ENCODE peak calls at places on chromosome 16, in nine cellular contexts. One of them, this sample, is unnamed.

GRCh38 chr16:52050418-52050817 is 496.5 kb downstream of the TOX3 start:
- DNase-seq in breast epithelium: no peak
- DNase-seq in uterus: no peak
- DNase-seq in Peyer's patch: no peak
- DNase-seq in suprapubic skin: no peak
- DNase-seq in tibial nerve: no peak
- DNase-seq in heart left ventricle: no peak
- DNase-seq in adrenal gland: no peak
- DNase-seq in spleen: no peak
- DNase-seq in this sample: no peak

GRCh38 chr16:85481738-85482137 is 131.4 kb upstream of the GSE1 start:
- DNase-seq in breast epithelium: no peak
- DNase-seq in uterus: no peak
- DNase-seq in Peyer's patch: no peak
- DNase-seq in suprapubic skin: no peak
- DNase-seq in tibial nerve: no peak
- DNase-seq in heart left ventricle: no peak
- DNase-seq in adrenal gland: no peak
- DNase-seq in spleen: no peak
- DNase-seq in this sample: no peak

GRCh38 chr16:68362314-68362913 is 51.6 kb downstream of the PRMT7 start:
- DNase-seq in breast epithelium: no peak
- DNase-seq in uterus: no peak
- DNase-seq in Peyer's patch: no peak
- DNase-seq in suprapubic skin: no peak
- DNase-seq in tibial nerve: no peak
- DNase-seq in heart left ventricle: no peak
- DNase-seq in adrenal gland: no peak
- DNase-seq in spleen: no peak
- DNase-seq in this sample: no peak

GRCh38 chr16:85923153-85924021 is 24.4 kb downstream of the IRF8 start:
- DNase-seq in breast epithelium: no peak
- DNase-seq in uterus: no peak
- DNase-seq in Peyer's patch: no peak
- DNase-seq in suprapubic skin: no peak
- DNase-seq in tibial nerve: peak
- DNase-seq in heart left ventricle: no peak
- DNase-seq in adrenal gland: no peak
- DNase-seq in spleen: no peak
- DNase-seq in this sample: no peak

GRCh38 chr16:28935924-28936783 is 4.4 kb downstream of the CD19 start:
- DNase-seq in breast epithelium: peak
- DNase-seq in uterus: peak
- DNase-seq in Peyer's patch: peak
- DNase-seq in suprapubic skin: peak
- DNase-seq in tibial nerve: peak
- DNase-seq in heart left ventricle: peak
- DNase-seq in adrenal gland: peak
- DNase-seq in spleen: peak
- DNase-seq in this sample: peak

GRCh38 chr16:28597692-28598261 is 927 bp upstream of the SULT1A2 start:
- DNase-seq in breast epithelium: no peak
- DNase-seq in uterus: no peak
- DNase-seq in Peyer's patch: peak
- DNase-seq in suprapubic skin: no peak
- DNase-seq in tibial nerve: no peak
- DNase-seq in heart left ventricle: no peak
- DNase-seq in adrenal gland: no peak
- DNase-seq in spleen: peak
- DNase-seq in this sample: no peak

GRCh38 chr16:65249768-65250167 is 127.9 kb upstream of the CDH11 start:
- DNase-seq in breast epithelium: no peak
- DNase-seq in uterus: peak
- DNase-seq in Peyer's patch: no peak
- DNase-seq in suprapubic skin: no peak
- DNase-seq in tibial nerve: peak
- DNase-seq in heart left ventricle: peak
- DNase-seq in adrenal gland: peak
- DNase-seq in spleen: no peak
- DNase-seq in this sample: no peak

GRCh38 chr16:81469710-81470481 is 25.3 kb downstream of the CMIP start:
- DNase-seq in breast epithelium: no peak
- DNase-seq in uterus: no peak
- DNase-seq in Peyer's patch: no peak
- DNase-seq in suprapubic skin: no peak
- DNase-seq in tibial nerve: no peak
- DNase-seq in heart left ventricle: peak
- DNase-seq in adrenal gland: no peak
- DNase-seq in spleen: peak
- DNase-seq in this sample: peak

GRCh38 chr16:88335150-88335685 is 47.5 kb upstream of the ZNF469 start:
- DNase-seq in breast epithelium: no peak
- DNase-seq in uterus: no peak
- DNase-seq in Peyer's patch: no peak
- DNase-seq in suprapubic skin: no peak
- DNase-seq in tibial nerve: no peak
- DNase-seq in heart left ventricle: no peak
- DNase-seq in adrenal gland: no peak
- DNase-seq in spleen: no peak
- DNase-seq in this sample: no peak

GRCh38 chr16:78183886-78184553 is 84.6 kb downstream of the WWOX start:
- DNase-seq in breast epithelium: no peak
- DNase-seq in uterus: peak
- DNase-seq in Peyer's patch: no peak
- DNase-seq in suprapubic skin: no peak
- DNase-seq in tibial nerve: no peak
- DNase-seq in heart left ventricle: no peak
- DNase-seq in adrenal gland: no peak
- DNase-seq in spleen: no peak
- DNase-seq in this sample: no peak

GRCh38 chr16:30121741-30122620 is 1.0 kb downstream of the MAPK3 start:
- DNase-seq in breast epithelium: peak
- DNase-seq in uterus: peak
- DNase-seq in Peyer's patch: peak
- DNase-seq in suprapubic skin: no peak
- DNase-seq in tibial nerve: peak
- DNase-seq in heart left ventricle: peak
- DNase-seq in adrenal gland: peak
- DNase-seq in spleen: peak
- DNase-seq in this sample: peak

GRCh38 chr16:74743668-74744299 is 30.8 kb downstream of the FA2H start:
- DNase-seq in breast epithelium: no peak
- DNase-seq in uterus: no peak
- DNase-seq in Peyer's patch: peak
- DNase-seq in suprapubic skin: no peak
- DNase-seq in tibial nerve: peak
- DNase-seq in heart left ventricle: no peak
- DNase-seq in adrenal gland: peak
- DNase-seq in spleen: peak
- DNase-seq in this sample: peak

GRCh38 chr16:87321336-87322107 is 4.3 kb upstream of the C16orf95 start:
- DNase-seq in breast epithelium: no peak
- DNase-seq in uterus: no peak
- DNase-seq in Peyer's patch: no peak
- DNase-seq in suprapubic skin: no peak
- DNase-seq in tibial nerve: no peak
- DNase-seq in heart left ventricle: no peak
- DNase-seq in adrenal gland: no peak
- DNase-seq in spleen: peak
- DNase-seq in this sample: no peak

GRCh38 chr16:47612711-47613110 is 151.6 kb downstream of the PHKB start:
- DNase-seq in breast epithelium: no peak
- DNase-seq in uterus: no peak
- DNase-seq in Peyer's patch: no peak
- DNase-seq in suprapubic skin: no peak
- DNase-seq in tibial nerve: no peak
- DNase-seq in heart left ventricle: no peak
- DNase-seq in adrenal gland: no peak
- DNase-seq in spleen: no peak
- DNase-seq in this sample: no peak

GRCh38 chr16:50282010-50282538 is 15.7 kb downstream of the ADCY7 start:
- DNase-seq in breast epithelium: no peak
- DNase-seq in uterus: no peak
- DNase-seq in Peyer's patch: no peak
- DNase-seq in suprapubic skin: no peak
- DNase-seq in tibial nerve: peak
- DNase-seq in heart left ventricle: peak
- DNase-seq in adrenal gland: peak
- DNase-seq in spleen: peak
- DNase-seq in this sample: peak

GRCh38 chr16:50458694-50459271 is 89.4 kb upstream of the NKD1 start:
- DNase-seq in breast epithelium: peak
- DNase-seq in uterus: no peak
- DNase-seq in Peyer's patch: no peak
- DNase-seq in suprapubic skin: peak
- DNase-seq in tibial nerve: no peak
- DNase-seq in heart left ventricle: no peak
- DNase-seq in adrenal gland: no peak
- DNase-seq in spleen: no peak
- DNase-seq in this sample: peak

GRCh38 chr16:9261376-9261775 is 169.9 kb downstream of the HAPSTR1 start:
- DNase-seq in breast epithelium: no peak
- DNase-seq in uterus: no peak
- DNase-seq in Peyer's patch: no peak
- DNase-seq in suprapubic skin: no peak
- DNase-seq in tibial nerve: no peak
- DNase-seq in heart left ventricle: no peak
- DNase-seq in adrenal gland: peak
- DNase-seq in spleen: no peak
- DNase-seq in this sample: no peak

DNA sequence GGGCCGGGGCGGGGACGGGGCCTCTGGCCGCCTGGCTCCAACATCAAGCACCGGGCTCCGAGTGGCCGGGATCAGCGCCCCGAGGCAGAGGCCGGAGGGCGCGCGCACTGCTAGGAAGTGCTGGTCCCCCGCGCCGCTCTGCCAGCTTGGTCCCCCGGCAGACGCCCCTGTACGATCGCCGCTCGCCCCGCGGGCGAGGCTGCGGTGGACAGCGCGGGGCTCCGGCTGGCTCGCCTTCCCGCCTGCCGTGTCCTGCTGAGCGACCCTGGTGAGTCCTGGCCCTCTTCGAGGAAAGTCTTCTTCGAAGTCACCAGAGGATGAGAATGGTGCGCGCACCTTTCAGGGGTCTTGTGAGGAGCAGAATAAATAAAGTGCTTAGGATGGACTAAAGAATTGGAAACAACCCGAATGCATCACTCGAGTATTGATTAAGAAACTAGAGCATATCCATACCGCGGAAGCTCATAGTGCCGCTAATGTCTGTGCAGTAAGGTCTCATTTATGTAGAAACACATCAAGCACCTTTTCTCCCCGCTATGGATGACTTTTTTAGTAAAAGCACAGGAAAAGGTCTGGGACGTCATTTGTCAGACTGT is 389 bp downstream of the ZNF213 start:
- DNase-seq in breast epithelium: no peak
- DNase-seq in uterus: no peak
- DNase-seq in Peyer's patch: no peak
- DNase-seq in suprapubic skin: no peak
- DNase-seq in tibial nerve: no peak
- DNase-seq in heart left ventricle: no peak
- DNase-seq in adrenal gland: no peak
- DNase-seq in spleen: no peak
- DNase-seq in this sample: no peak
- TF ChIP-seq POLR2A in breast epithelium: no peak
- TF ChIP-seq POLR2A in uterus: no peak
- TF ChIP-seq POLR2A in Peyer's patch: no peak
- TF ChIP-seq POLR2A in suprapubic skin: no peak
- TF ChIP-seq POLR2A in tibial nerve: no peak
- TF ChIP-seq POLR2A in heart left ventricle: no peak
- TF ChIP-seq POLR2A in adrenal gland: peak
- TF ChIP-seq POLR2A in spleen: peak
- TF ChIP-seq POLR2A in this sample: no peak

GRCh38 chr16:53369921-53370320 is 64.3 kb upstream of the RBL2 start:
- DNase-seq in breast epithelium: no peak
- DNase-seq in uterus: no peak
- DNase-seq in Peyer's patch: no peak
- DNase-seq in suprapubic skin: no peak
- DNase-seq in tibial nerve: no peak
- DNase-seq in heart left ventricle: no peak
- DNase-seq in adrenal gland: no peak
- DNase-seq in spleen: no peak
- DNase-seq in this sample: no peak
- H3K4me3 ChIP-seq in breast epithelium: no peak
- H3K4me3 ChIP-seq in uterus: no peak
- H3K4me3 ChIP-seq in Peyer's patch: no peak
- H3K4me3 ChIP-seq in suprapubic skin: no peak
- H3K4me3 ChIP-seq in tibial nerve: no peak
- H3K4me3 ChIP-seq in heart left ventricle: no peak
- H3K4me3 ChIP-seq in adrenal gland: no peak
- H3K4me3 ChIP-seq in spleen: no peak
- H3K4me3 ChIP-seq in this sample: no peak

DNA sequence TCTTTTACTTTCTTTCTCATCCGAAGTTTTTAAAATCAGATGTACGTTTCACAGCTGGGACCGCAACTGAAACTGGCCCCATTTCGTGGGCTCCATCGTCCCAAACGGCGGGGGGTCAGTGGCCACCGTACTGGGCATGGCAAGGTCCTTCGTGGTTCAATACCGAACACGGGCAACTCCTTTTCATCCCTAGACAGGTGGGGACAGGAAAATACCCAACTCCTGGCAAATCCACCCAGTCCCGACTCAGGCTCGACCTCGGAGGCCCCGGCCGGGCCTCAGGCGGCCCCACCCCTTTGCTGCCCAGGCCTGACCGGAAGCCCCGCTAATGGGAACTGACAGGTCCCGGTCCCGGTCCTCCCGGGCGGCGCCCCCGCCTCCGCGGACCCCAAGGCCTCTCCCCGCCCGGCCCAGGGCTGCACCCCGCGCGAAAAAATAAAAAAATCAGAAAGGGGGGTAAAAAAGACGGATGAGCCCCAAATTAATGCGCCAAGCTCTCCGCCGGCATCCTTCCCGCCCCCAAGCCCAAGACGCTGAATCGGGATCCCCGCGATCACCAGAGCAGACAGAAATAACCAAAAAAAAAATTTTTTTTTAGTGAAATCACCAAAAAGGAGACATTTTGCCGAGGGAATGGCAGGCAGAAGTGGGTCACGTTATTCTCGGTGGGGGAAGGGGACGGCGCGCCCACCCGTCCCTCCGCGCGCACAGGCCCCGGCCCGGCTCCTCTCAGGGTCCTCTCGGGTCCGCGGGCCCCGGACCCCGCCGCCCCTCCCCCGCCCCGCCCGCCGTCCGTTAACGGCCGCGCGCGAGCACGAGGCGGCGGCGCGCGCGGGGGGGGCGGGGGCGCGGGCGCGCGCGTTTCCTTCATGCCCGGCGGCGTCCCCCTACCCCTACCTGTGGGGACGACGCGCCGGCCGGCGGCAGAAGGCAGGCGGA is 562 bp downstream of the ZC3H7A start:
- DNase-seq in breast epithelium: no peak
- DNase-seq in uterus: peak
- DNase-seq in Peyer's patch: peak
- DNase-seq in suprapubic skin: peak
- DNase-seq in tibial nerve: peak
- DNase-seq in heart left ventricle: peak
- DNase-seq in adrenal gland: peak
- DNase-seq in spleen: peak
- DNase-seq in this sample: peak
- TF ChIP-seq POLR2A in breast epithelium: no peak
- TF ChIP-seq POLR2A in uterus: no peak
- TF ChIP-seq POLR2A in Peyer's patch: no peak
- TF ChIP-seq POLR2A in suprapubic skin: no peak
- TF ChIP-seq POLR2A in tibial nerve: no peak
- TF ChIP-seq POLR2A in heart left ventricle: peak
- TF ChIP-seq POLR2A in adrenal gland: no peak
- TF ChIP-seq POLR2A in spleen: no peak
- TF ChIP-seq POLR2A in this sample: no peak

GRCh38 chr16:967546-968295 is 3.1 kb downstream of the LMF1 start:
- DNase-seq in breast epithelium: no peak
- DNase-seq in uterus: no peak
- DNase-seq in Peyer's patch: no peak
- DNase-seq in suprapubic skin: peak
- DNase-seq in tibial nerve: no peak
- DNase-seq in heart left ventricle: no peak
- DNase-seq in adrenal gland: no peak
- DNase-seq in spleen: no peak
- DNase-seq in this sample: peak
- H3K4me3 ChIP-seq in breast epithelium: no peak
- H3K4me3 ChIP-seq in uterus: no peak
- H3K4me3 ChIP-seq in Peyer's patch: no peak
- H3K4me3 ChIP-seq in suprapubic skin: no peak
- H3K4me3 ChIP-seq in tibial nerve: no peak
- H3K4me3 ChIP-seq in heart left ventricle: no peak
- H3K4me3 ChIP-seq in adrenal gland: no peak
- H3K4me3 ChIP-seq in spleen: no peak
- H3K4me3 ChIP-seq in this sample: no peak